ENCODE peak calls at places on chromosomes 12 and 14, in six cellular contexts. M is CD4-positive, alpha-beta memory T cell; A is CD8-positive, alpha-beta memory T cell; Z is ovary; W is uterus; N is tibial artery. S is an unnamed sample.

GRCh38 chr12:120183211-120183631 is 11.3 kb downstream of the GCN1 start:
- DNase-seq in M (no peak), A (no peak), Z (no peak), W (no peak), N (no peak), S (no peak)

GRCh38 chr12:94207467-94208432 is 59.4 kb downstream of the PLXNC1 start:
- DNase-seq in M (peak; percentile 69), A (no peak), Z (no peak), W (no peak), N (no peak), S (no peak)

GRCh38 chr12:116968986-116969385 is 58.2 kb downstream of the FBXW8 start:
- DNase-seq in M (no peak), A (no peak), Z (no peak), W (no peak), N (no peak), S (no peak)

GRCh38 chr12:47396902-47397663 is 308.7 kb downstream of the RPAP3 start:
- DNase-seq in M (no peak), A (no peak), Z (no peak), W (no peak), N (no peak), S (no peak)

GRCh38 chr14:49865431-49865859 is 12.9 kb upstream of the NEMF start:
- DNase-seq in M (peak; percentile 70), A (peak; percentile 68), Z (peak; percentile 65), W (peak; percentile 71), N (peak; percentile 80), S (peak; percentile 78)

GRCh38 chr12:30830751-30831150 is 76.0 kb upstream of the CAPRIN2 start:
- DNase-seq in M (no peak), A (no peak), Z (no peak), W (no peak), N (no peak), S (no peak)

GRCh38 chr12:108190529-108190928 is 61.4 kb downstream of the WSCD2 start:
- DNase-seq in M (no peak), A (no peak), Z (no peak), W (peak; percentile 51), N (no peak), S (no peak)

GRCh38 chr12:47846294-47846996 is 26.7 kb upstream of the HDAC7 start:
- DNase-seq in M (no peak), A (no peak), Z (no peak), W (no peak), N (no peak), S (no peak)

GRCh38 chr12:122991623-122992275 is 11.3 kb downstream of the ARL6IP4 start:
- DNase-seq in M (no peak), A (no peak), Z (no peak), W (no peak), N (no peak), S (no peak)

GRCh38 chr14:53391156-53391555 is 238.0 kb upstream of the DDHD1 start:
- DNase-seq in M (no peak), A (no peak), Z (peak; percentile 12), W (peak; percentile 59), N (no peak), S (no peak)

GRCh38 chr12:68784015-68784414 is 24.0 kb upstream of the MDM2 start:
- DNase-seq in M (no peak), A (no peak), Z (no peak), W (no peak), N (no peak), S (no peak)

GRCh38 chr14:98144964-98145363 is 1127.0 kb downstream of the BCL11B start:
- DNase-seq in M (no peak), A (no peak), Z (no peak), W (no peak), N (no peak), S (no peak)

GRCh38 chr14:20019257-20019865 is at the start of gene OR4K14:
- DNase-seq in M (no peak), A (no peak), Z (no peak), W (no peak), N (no peak), S (no peak)
- H3K9me3 ChIP-seq in M (no peaks in the 10 kb centered on the region), A (no peaks in the 10 kb centered on the region), Z (no peaks in the 10 kb centered on the region), W (no peaks in the 10 kb centered on the region), N (no peaks in the 10 kb centered on the region), S (no peaks in the 10 kb centered on the region)

DNA sequence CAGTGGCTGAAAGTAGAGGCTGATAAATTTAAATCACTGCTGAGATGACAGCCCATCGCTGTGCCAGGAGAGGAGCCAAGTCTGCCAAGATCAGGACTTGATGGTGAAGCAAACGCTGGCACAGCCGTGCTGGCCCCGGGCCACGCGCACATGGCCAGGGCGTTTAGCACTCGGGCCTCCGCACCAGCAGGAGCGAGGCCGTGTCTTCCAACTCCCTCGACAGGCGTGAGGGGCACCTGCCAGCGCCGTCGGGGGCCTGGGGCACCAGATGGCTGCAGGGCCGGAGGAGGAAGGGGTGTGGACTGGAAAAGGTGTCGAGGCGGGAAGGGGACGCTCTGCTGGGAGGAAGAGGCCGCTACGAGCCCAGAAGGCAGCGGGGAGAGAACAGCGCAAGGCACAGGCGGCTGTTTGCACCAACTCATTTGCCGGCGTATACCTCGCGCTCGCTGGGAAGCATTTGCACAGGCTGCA is 29.6 kb downstream of the RIMBP2 start:
- DNase-seq in M (no peak), A (no peak), Z (no peak), W (no peak), N (no peak), S (no peak)
- H3K9me3 ChIP-seq in M (no peaks in the 10 kb centered on the region), A (no peaks in the 10 kb centered on the region), Z (no peaks in the 10 kb centered on the region), W (no peaks in the 10 kb centered on the region), N (no peaks in the 10 kb centered on the region), S (no peaks in the 10 kb centered on the region)

GRCh38 chr12:88451254-88451653 is 129.0 kb downstream of the KITLG start:
- DNase-seq in M (no peak), A (no peak), Z (no peak), W (no peak), N (no peak), S (no peak)

GRCh38 chr12:88445715-88446393 is 134.4 kb downstream of the KITLG start:
- DNase-seq in M (no peak), A (no peak), Z (no peak), W (no peak), N (no peak), S (no peak)

GRCh38 chr12:88450130-88450529 is 130.1 kb downstream of the KITLG start:
- DNase-seq in M (no peak), A (no peak), Z (no peak), W (no peak), N (no peak), S (no peak)

GRCh38 chr12:88444481-88444880 is 135.8 kb downstream of the KITLG start:
- DNase-seq in M (no peak), A (no peak), Z (no peak), W (no peak), N (no peak), S (no peak)

GRCh38 chr12:88448337-88448944 is 131.8 kb downstream of the KITLG start:
- DNase-seq in M (no peak), A (no peak), Z (no peak), W (no peak), N (no peak), S (no peak)
- H3K9me3 ChIP-seq in M (no peaks in the 10 kb centered on the region), A (no peaks in the 10 kb centered on the region), Z (no peaks in the 10 kb centered on the region), W (no peaks in the 10 kb centered on the region), N (no peaks in the 10 kb centered on the region), S (no peaks in the 10 kb centered on the region)

GRCh38 chr12:133145981-133146380 is 15.6 kb downstream of the ZNF10 start:
- DNase-seq in M (no peak), A (no peak), Z (no peak), W (no peak), N (no peak), S (no peak)
- H3K9me3 ChIP-seq in M (no peaks in the 10 kb centered on the region), A (peaks cover 27% of the 10 kb centered on the region), Z (peaks cover 2% of the 10 kb centered on the region), W (peaks cover 55% of the 10 kb centered on the region), N (peaks cover 100% of the 10 kb centered on the region), S (peaks cover 22% of the 10 kb centered on the region)

DNA sequence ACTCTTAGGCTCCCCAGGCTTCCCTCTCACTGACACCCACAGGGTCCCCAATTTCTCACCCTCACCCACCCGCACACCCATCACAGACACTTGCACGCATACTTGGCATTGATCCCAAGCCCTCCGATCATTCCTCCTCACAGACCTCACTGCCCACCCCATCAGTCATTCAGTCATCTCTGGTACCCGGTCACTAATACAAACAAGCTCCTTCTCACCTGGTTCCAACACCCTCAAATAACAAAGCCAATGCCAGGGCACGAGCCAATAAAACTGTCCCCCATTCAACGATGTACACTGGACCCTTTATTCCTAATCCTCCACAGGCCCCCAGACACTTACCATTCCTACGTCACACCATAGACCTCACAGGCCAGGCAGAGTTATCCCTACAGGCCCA is 2.3 kb downstream of the ZNF605 start:
- DNase-seq in M (no peak), A (no peak), Z (no peak), W (no peak), N (no peak), S (no peak)
- H3K9me3 ChIP-seq in M (peaks cover 3% of the 10 kb centered on the region), A (no peaks in the 10 kb centered on the region), Z (no peaks in the 10 kb centered on the region), W (peaks cover 17% of the 10 kb centered on the region), N (peaks cover 58% of the 10 kb centered on the region), S (no peaks in the 10 kb centered on the region)

GRCh38 chr14:105927094-105927475 is 400.7 kb downstream of the TMEM121 start:
- DNase-seq in M (no peak), A (no peak), Z (no peak), W (no peak), N (no peak), S (no peak)
- H3K9me3 ChIP-seq in M (no peaks in the 10 kb centered on the region), A (no peaks in the 10 kb centered on the region), Z (no peaks in the 10 kb centered on the region), W (no peaks in the 10 kb centered on the region), N (peaks cover 3% of the 10 kb centered on the region), S (no peaks in the 10 kb centered on the region)

GRCh38 chr12:34387711-34388635 is 365.7 kb downstream of the ALG10 start:
- DNase-seq in M (peak; percentile 20), A (no peak), Z (no peak), W (no peak), N (no peak), S (no peak)

GRCh38 chr12:34388636-34389377 is 366.5 kb downstream of the ALG10 start:
- DNase-seq in M (peak; percentile 35), A (no peak), Z (no peak), W (no peak), N (no peak), S (no peak)

GRCh38 chr12:34386016-34386415 is 363.7 kb downstream of the ALG10 start:
- DNase-seq in M (peak; percentile 28), A (no peak), Z (no peak), W (no peak), N (no peak), S (no peak)

GRCh38 chr12:34384693-34385092 is 362.4 kb downstream of the ALG10 start:
- DNase-seq in M (peak; percentile 7), A (no peak), Z (no peak), W (no peak), N (no peak), S (no peak)

GRCh38 chr12:34386621-34387255 is 364.4 kb downstream of the ALG10 start:
- DNase-seq in M (peak; percentile 17), A (no peak), Z (no peak), W (no peak), N (no peak), S (no peak)
- H3K9me3 ChIP-seq in M (no peaks in the 10 kb centered on the region), A (no peaks in the 10 kb centered on the region), Z (no peaks in the 10 kb centered on the region), W (no peaks in the 10 kb centered on the region), N (peaks cover 14% of the 10 kb centered on the region), S (no peaks in the 10 kb centered on the region)